ENCODE peak calls at places on chromosomes 6 and 20, in seven cellular contexts. N is NCI-H1092; T is stimulated activated CD8-positive, alpha-beta memory T cell treated with anti-CD3 and anti-CD28 coated beads, Interleukin-7, amount 100 ng/mL, for 24 hours; C is M059J; L is CD4-positive, alpha-beta T cell; P is MV-4-11; O is SW 1271. F is an unnamed sample.
A peak's percentile ranks its signal among the peaks of the same experiment; 100 is the strongest.

GRCh38 chr6:64439274-64439673 is 803.7 kb downstream of the PHF3 start:
- DNase-seq in N (no peak), T (no peak), C (peak; percentile 8), L (no peak), P (no peak), O (no peak), F (no peak)

GRCh38 chr20:4729265-4729664 is 7.6 kb downstream of the PRND start:
- DNase-seq in N (no peak), T (no peak), C (no peak), L (no peak), P (no peak), O (no peak), F (no peak)

GRCh38 chr6:160141001-160141726 is 19.5 kb downstream of the SLC22A1 start:
- DNase-seq in N (no peak), T (no peak), C (peak; percentile 76), L (no peak), P (no peak), O (no peak), F (no peak)

GRCh38 chr6:44983467-44984365 is 344.4 kb upstream of the RUNX2 start:
- DNase-seq in N (no peak), T (no peak), C (no peak), L (no peak), P (no peak), O (no peak), F (no peak)

GRCh38 chr20:51303731-51304670 is 238.5 kb downstream of the NFATC2 start:
- DNase-seq in N (no peak), T (no peak), C (no peak), L (no peak), P (no peak), O (no peak), F (no peak)

GRCh38 chr6:153781306-153781705 is 257.7 kb upstream of the OPRM1 start:
- DNase-seq in N (no peak), T (no peak), C (no peak), L (no peak), P (peak; percentile 65), O (no peak), F (no peak)

GRCh38 chr20:63461364-63461763 is 11.1 kb downstream of the KCNQ2 start:
- DNase-seq in N (no peak), T (no peak), C (no peak), L (no peak), P (no peak), O (no peak), F (no peak)

GRCh38 chr20:61980647-61981583 is 84.8 kb downstream of the TAF4 start:
- DNase-seq in N (no peak), T (no peak), C (no peak), L (no peak), P (no peak), O (no peak), F (no peak)

GRCh38 chr20:54650201-54650722 is 174.9 kb downstream of the DOK5 start:
- DNase-seq in N (no peak), T (no peak), C (no peak), L (no peak), P (no peak), O (no peak), F (no peak)

GRCh38 chr20:57611605-57612311 is 8.5 kb downstream of the ZBP1 start:
- DNase-seq in N (no peak), T (no peak), C (no peak), L (no peak), P (no peak), O (no peak), F (no peak)

GRCh38 chr6:30647802-30648460 is 998 bp downstream of the C6orf136 start:
- DNase-seq in N (peak; percentile 18), T (no peak), C (no peak), L (peak; percentile 57), P (no peak), O (no peak), F (no peak)

GRCh38 chr6:14642842-14643241 is 525.3 kb downstream of the CD83 start:
- DNase-seq in N (no peak), T (no peak), C (peak; percentile 83), L (no peak), P (no peak), O (no peak), F (no peak)

GRCh38 chr20:17624070-17624469 is 54.2 kb downstream of the DSTN start:
- DNase-seq in N (no peak), T (no peak), C (no peak), L (no peak), P (no peak), O (no peak), F (no peak)

F was measured in T-helper 22 cell.